ENCODE peak calls at places on chromosomes 6 and 20, in six cellular contexts. T, Y, K, E, H and S are unnamed samples.

GRCh38 chr6:44237021-44237812 is 9.7 kb upstream of the HSP90AB1 start:
- DNase-seq in E (peak), Y (peak), H (peak), T (peak), K (peak), S (peak)

GRCh38 chr6:14713008-14713452 is 532.8 kb upstream of the JARID2 start:
- DNase-seq in Y (peak), H (no peak), K (peak), E (no peak), T (no peak), S (peak)

GRCh38 chr20:50467618-50468373 is 42.4 kb upstream of the PTPN1 start:
- DNase-seq in Y (peak), E (no peak), H (peak), K (no peak), T (no peak), S (peak)

GRCh38 chr6:118263929-118264486 is 284.1 kb upstream of the PLN start:
- DNase-seq in H (no peak), Y (peak), T (no peak), E (no peak), K (no peak), S (no peak)

GRCh38 chr6:36848658-36849441 is 9.6 kb upstream of the CPNE5 start:
- DNase-seq in E (peak), H (peak), Y (no peak), T (no peak), K (no peak), S (no peak)

GRCh38 chr6:159826968-159827647 is 27.0 kb downstream of the PNLDC1 start:
- DNase-seq in E (no peak), H (no peak), Y (no peak), T (no peak), K (no peak), S (no peak)

GRCh38 chr6:143962644-143962929 is 45.5 kb downstream of the PLAGL1 start:
- DNase-seq in T (no peak), K (peak), Y (peak), E (no peak), H (no peak), S (no peak)

GRCh38 chr20:40663991-40664880 is 24.8 kb downstream of the MAFB start:
- DNase-seq in E (no peak), Y (no peak), H (no peak), T (no peak), K (no peak), S (no peak)

GRCh38 chr6:39794231-39794630 is 2.1 kb downstream of the DAAM2 start:
- DNase-seq in H (no peak), K (no peak), E (no peak), T (no peak), Y (no peak), S (no peak)

GRCh38 chr6:149897015-149897697 is 757 bp downstream of the RAET1E start:
- DNase-seq in T (no peak), E (peak), Y (peak), H (no peak), K (peak), S (peak)

GRCh38 chr20:61271273-61272221 is 19.5 kb downstream of the CDH4 start:
- DNase-seq in T (no peak), K (no peak), E (no peak), H (no peak), Y (no peak), S (no peak)

GRCh38 chr6:121310495-121310894 is 23.8 kb downstream of the TBC1D32 start:
- DNase-seq in H (no peak), K (no peak), T (no peak), E (no peak), Y (no peak), S (no peak)

GRCh38 chr6:156658596-156659316 is 118.4 kb upstream of the ARID1B start:
- DNase-seq in Y (peak), E (no peak), T (no peak), H (no peak), K (no peak), S (no peak)

GRCh38 chr20:25525857-25526256 is 59.5 kb downstream of the NINL start:
- DNase-seq in H (no peak), K (peak), Y (peak), T (no peak), E (no peak), S (peak)

GRCh38 chr20:17967595-17968365 is 814 bp downstream of the SNX5 start:
- DNase-seq in T (peak), E (peak), H (no peak), Y (peak), K (no peak), S (peak)

GRCh38 chr6:82114748-82115147 is 132.8 kb downstream of the IBTK start:
- DNase-seq in E (no peak), H (no peak), T (no peak), K (no peak), Y (no peak), S (no peak)

GRCh38 chr6:135920689-135921088 is 69.2 kb downstream of the PDE7B start:
- DNase-seq in E (no peak), K (no peak), H (no peak), Y (no peak), T (no peak), S (peak)

GRCh38 chr6:85680388-85680787 is 37.7 kb upstream of the SYNCRIP start:
- DNase-seq in E (no peak), H (no peak), T (peak), Y (peak), K (no peak), S (no peak)

GRCh38 chr20:15185322-15185721 is 847.9 kb upstream of the FLRT3 start:
- DNase-seq in E (no peak), H (no peak), K (no peak), T (no peak), Y (no peak), S (no peak)

GRCh38 chr6:14738497-14738896 is 507.4 kb upstream of the JARID2 start:
- DNase-seq in K (no peak), Y (no peak), E (no peak), H (no peak), T (no peak), S (no peak)

GRCh38 chr6:118216751-118217150 is 309.7 kb downstream of the SLC35F1 start:
- DNase-seq in T (no peak), H (no peak), Y (peak), K (no peak), E (no peak), S (no peak)

GRCh38 chr20:2451939-2452732 is 18.5 kb downstream of the SNRPB start:
- DNase-seq in E (peak), H (peak), Y (peak), T (peak), K (no peak), S (peak)

GRCh38 chr20:47231382-47232042 is 125.0 kb downstream of the ZMYND8 start:
- DNase-seq in T (no peak), Y (peak), H (no peak), E (no peak), K (no peak), S (no peak)

GRCh38 chr6:112029045-112029822 is 24.7 kb upstream of the CCN6 start:
- DNase-seq in T (peak), H (peak), Y (peak), K (no peak), E (no peak), S (peak)

GRCh38 chr6:35139924-35140524 is 1.1 kb downstream of the TCP11 start:
- DNase-seq in K (no peak), H (peak), E (peak), T (peak), Y (peak), S (peak)

GRCh38 chr6:73586416-73586974 is 65.7 kb upstream of the EEF1A1 start:
- DNase-seq in Y (no peak), K (peak), T (peak), E (no peak), H (no peak), S (peak)

GRCh38 chr20:36043447-36043846 is 75.1 kb downstream of the CNBD2 start:
- DNase-seq in K (no peak), H (no peak), T (no peak), Y (no peak), E (no peak), S (no peak)

GRCh38 chr6:163420315-163420667 is 5.8 kb downstream of the QKI start:
- DNase-seq in H (no peak), K (no peak), T (no peak), Y (no peak), E (no peak), S (no peak)

GRCh38 chr6:1770435-1770843 is 160.7 kb downstream of the FOXC1 start:
- DNase-seq in E (no peak), H (no peak), K (no peak), T (no peak), Y (peak), S (no peak)

GRCh38 chr6:75986935-75987334 is 85.5 kb downstream of the IMPG1 start:
- DNase-seq in Y (no peak), T (no peak), H (no peak), K (no peak), E (no peak), S (no peak)

GRCh38 chr6:163860194-163861081 is 445.9 kb downstream of the QKI start:
- DNase-seq in H (no peak), E (no peak), Y (peak), K (peak), T (no peak), S (no peak)

GRCh38 chr20:18005170-18005989 is 36.6 kb downstream of the MGME1 start:
- DNase-seq in Y (no peak), E (no peak), K (no peak), T (no peak), H (no peak), S (no peak)

GRCh38 chr6:19851273-19852089 is 14.3 kb downstream of the ID4 start:
- DNase-seq in T (peak), H (peak), Y (peak), K (no peak), E (peak), S (peak)

GRCh38 chr6:135722679-135723078 is 128.8 kb upstream of the PDE7B start:
- DNase-seq in T (no peak), E (no peak), Y (peak), H (no peak), K (peak), S (peak)

GRCh38 chr6:26412225-26412624 is 10.2 kb downstream of the BTN3A1 start:
- DNase-seq in K (no peak), Y (peak), H (no peak), E (no peak), T (no peak), S (no peak)

GRCh38 chr6:46098678-46099077 is 31.1 kb upstream of the ENPP4 start:
- DNase-seq in T (no peak), Y (no peak), E (peak), H (peak), K (no peak), S (no peak)

GRCh38 chr20:24773751-24774201 is 175.3 kb upstream of the CST7 start:
- DNase-seq in K (peak), T (no peak), Y (peak), E (no peak), H (no peak), S (peak)

GRCh38 chr20:53387983-53388675 is 205.5 kb downstream of the ZNF217 start:
- DNase-seq in H (no peak), T (no peak), Y (no peak), E (no peak), K (no peak), S (no peak)

GRCh38 chr6:42113929-42114636 is 28.3 kb downstream of the C6orf132 start:
- DNase-seq in K (no peak), H (no peak), Y (peak), E (no peak), T (no peak), S (no peak)